ENCODE peak calls at places on chromosomes 3 and 15, in four cellular contexts. I is stimulated activated CD4-positive, alpha-beta T cell treated with anti-CD3 and anti-CD28 coated beads, Interleukin-1b, Interleukin-23, amount 100 ng/mL, for 4 hours; O is foreskin melanocyte; L is HS-27A. H is an unnamed sample.

GRCh38 chr3:69252631-69253030 is 130.2 kb upstream of the LMOD3 start:
- DNase-seq in L (no peak), O (no peak), I (no peak), H (no peak)

GRCh38 chr15:89299896-89300295 is 34.7 kb downstream of the POLG start:
- DNase-seq in O (no peak), I (no peak), L (no peak), H (no peak)

GRCh38 chr3:61668317-61668864 is 107.0 kb downstream of the PTPRG start:
- DNase-seq in L (no peak), O (no peak), I (no peak), H (no peak)

GRCh38 chr3:69767571-69767970 is 28.3 kb downstream of the MITF start:
- DNase-seq in O (no peak), L (no peak), I (no peak), H (no peak)

GRCh38 chr3:150388468-150389418 is 19.4 kb upstream of the TSC22D2 start:
- DNase-seq in L (no peak), I (no peak), O (no peak), H (no peak)

GRCh38 chr15:89200182-89200581 is 21.2 kb downstream of the RLBP1 start:
- DNase-seq in L (no peak), I (no peak), O (no peak), H (no peak)

GRCh38 chr15:30943654-30944335 is 40.1 kb downstream of the FAN1 start:
- DNase-seq in O (no peak), I (no peak), L (no peak), H (no peak)

GRCh38 chr3:38457111-38458003 is 3.7 kb downstream of the ACVR2B start:
- DNase-seq in O (peak; percentile 81), L (no peak), I (no peak), H (no peak)

GRCh38 chr3:77025476-77025875 is 14.4 kb upstream of the ROBO2 start:
- DNase-seq in L (no peak), I (no peak), O (no peak), H (no peak)

GRCh38 chr15:72312605-72313447 is 7.1 kb downstream of the CELF6 start:
- DNase-seq in O (peak; percentile 49), I (peak; percentile 43), L (peak; percentile 47), H (peak; percentile 51)

H was measured in SHP77.